ENCODE peak calls at places on chromosomes 5 and 9, in six cellular contexts. One of them, this sample, is unnamed.

GRCh38 chr5:98928802-98929122 is at the start of gene CHD1:
- DNase-seq in IMR-90: peak
- DNase-seq in dorsolateral prefrontal cortex: peak
- DNase-seq in body of pancreas: peak
- DNase-seq in SK-N-SH: peak
- DNase-seq in WERI-Rb-1: peak
- DNase-seq in this sample: peak

GRCh38 chr9:137551656-137552534 is at the start of gene MRPL41:
- DNase-seq in IMR-90: peak
- DNase-seq in dorsolateral prefrontal cortex: peak
- DNase-seq in body of pancreas: peak
- DNase-seq in SK-N-SH: peak
- DNase-seq in WERI-Rb-1: peak
- DNase-seq in this sample: peak

GRCh38 chr5:5156461-5157082 is 16.4 kb downstream of the ADAMTS16 start:
- DNase-seq in IMR-90: no peak
- DNase-seq in dorsolateral prefrontal cortex: no peak
- DNase-seq in body of pancreas: no peak
- DNase-seq in SK-N-SH: no peak
- DNase-seq in WERI-Rb-1: no peak
- DNase-seq in this sample: no peak

GRCh38 chr5:181204561-181205401 is at the start of gene TRIM7:
- DNase-seq in IMR-90: peak
- DNase-seq in dorsolateral prefrontal cortex: no peak
- DNase-seq in body of pancreas: peak
- DNase-seq in SK-N-SH: peak
- DNase-seq in WERI-Rb-1: no peak
- DNase-seq in this sample: peak

GRCh38 chr5:92309336-92309991 is 926.3 kb upstream of the ARRDC3 start:
- DNase-seq in IMR-90: peak
- DNase-seq in dorsolateral prefrontal cortex: no peak
- DNase-seq in body of pancreas: no peak
- DNase-seq in SK-N-SH: peak
- DNase-seq in WERI-Rb-1: no peak
- DNase-seq in this sample: peak

GRCh38 chr5:10563940-10564837 is at the start of gene ANKRD33B:
- DNase-seq in IMR-90: peak
- DNase-seq in dorsolateral prefrontal cortex: no peak
- DNase-seq in body of pancreas: peak
- DNase-seq in SK-N-SH: peak
- DNase-seq in WERI-Rb-1: peak
- DNase-seq in this sample: peak

GRCh38 chr5:131534995-131535394 is 100.0 kb downstream of the RAPGEF6 start:
- DNase-seq in IMR-90: peak
- DNase-seq in dorsolateral prefrontal cortex: no peak
- DNase-seq in body of pancreas: no peak
- DNase-seq in SK-N-SH: no peak
- DNase-seq in WERI-Rb-1: no peak
- DNase-seq in this sample: no peak

GRCh38 chr5:110956280-110956912 is 115.1 kb upstream of the TSLP start:
- DNase-seq in IMR-90: no peak
- DNase-seq in dorsolateral prefrontal cortex: peak
- DNase-seq in body of pancreas: no peak
- DNase-seq in SK-N-SH: no peak
- DNase-seq in WERI-Rb-1: no peak
- DNase-seq in this sample: no peak

GRCh38 chr5:169165052-169165451 is 135.9 kb downstream of the SLIT3 start:
- DNase-seq in IMR-90: no peak
- DNase-seq in dorsolateral prefrontal cortex: no peak
- DNase-seq in body of pancreas: no peak
- DNase-seq in SK-N-SH: no peak
- DNase-seq in WERI-Rb-1: no peak
- DNase-seq in this sample: no peak

GRCh38 chr5:111929892-111930291 is 172.9 kb upstream of the NREP start:
- DNase-seq in IMR-90: peak
- DNase-seq in dorsolateral prefrontal cortex: no peak
- DNase-seq in body of pancreas: no peak
- DNase-seq in SK-N-SH: no peak
- DNase-seq in WERI-Rb-1: no peak
- DNase-seq in this sample: no peak

GRCh38 chr9:38016375-38017120 is 52.5 kb downstream of the SHB start:
- DNase-seq in IMR-90: peak
- DNase-seq in dorsolateral prefrontal cortex: no peak
- DNase-seq in body of pancreas: no peak
- DNase-seq in SK-N-SH: no peak
- DNase-seq in WERI-Rb-1: no peak
- DNase-seq in this sample: no peak

GRCh38 chr9:132908635-132909034 is 29.9 kb downstream of the SPACA9 start:
- DNase-seq in IMR-90: no peak
- DNase-seq in dorsolateral prefrontal cortex: no peak
- DNase-seq in body of pancreas: no peak
- DNase-seq in SK-N-SH: no peak
- DNase-seq in WERI-Rb-1: no peak
- DNase-seq in this sample: no peak

GRCh38 chr5:52560366-52560765 is 227.3 kb upstream of the ITGA1 start:
- DNase-seq in IMR-90: no peak
- DNase-seq in dorsolateral prefrontal cortex: no peak
- DNase-seq in body of pancreas: no peak
- DNase-seq in SK-N-SH: peak
- DNase-seq in WERI-Rb-1: no peak
- DNase-seq in this sample: no peak

GRCh38 chr5:132225165-132226032 is 2.3 kb downstream of the P4HA2 start:
- DNase-seq in IMR-90: peak
- DNase-seq in dorsolateral prefrontal cortex: no peak
- DNase-seq in body of pancreas: peak
- DNase-seq in SK-N-SH: peak
- DNase-seq in WERI-Rb-1: peak
- DNase-seq in this sample: no peak

GRCh38 chr5:133314086-133314485 is 262.3 kb downstream of the HSPA4 start:
- DNase-seq in IMR-90: no peak
- DNase-seq in dorsolateral prefrontal cortex: no peak
- DNase-seq in body of pancreas: no peak
- DNase-seq in SK-N-SH: no peak
- DNase-seq in WERI-Rb-1: no peak
- DNase-seq in this sample: no peak

GRCh38 chr9:2966846-2967372 is 123.0 kb upstream of the PUM3 start:
- DNase-seq in IMR-90: no peak
- DNase-seq in dorsolateral prefrontal cortex: no peak
- DNase-seq in body of pancreas: no peak
- DNase-seq in SK-N-SH: no peak
- DNase-seq in WERI-Rb-1: no peak
- DNase-seq in this sample: no peak

GRCh38 chr5:152349683-152350526 is 55.2 kb downstream of the NMUR2 start:
- DNase-seq in IMR-90: peak
- DNase-seq in dorsolateral prefrontal cortex: peak
- DNase-seq in body of pancreas: peak
- DNase-seq in SK-N-SH: peak
- DNase-seq in WERI-Rb-1: peak
- DNase-seq in this sample: peak

GRCh38 chr5:39355324-39355723 is 9.0 kb downstream of the C9 start:
- DNase-seq in IMR-90: no peak
- DNase-seq in dorsolateral prefrontal cortex: no peak
- DNase-seq in body of pancreas: no peak
- DNase-seq in SK-N-SH: no peak
- DNase-seq in WERI-Rb-1: no peak
- DNase-seq in this sample: no peak

GRCh38 chr5:66958126-66958983 is 238.2 kb downstream of the CD180 start:
- DNase-seq in IMR-90: peak
- DNase-seq in dorsolateral prefrontal cortex: no peak
- DNase-seq in body of pancreas: no peak
- DNase-seq in SK-N-SH: no peak
- DNase-seq in WERI-Rb-1: no peak
- DNase-seq in this sample: no peak

GRCh38 chr5:169626779-169627178 is 10.3 kb upstream of the DOCK2 start:
- DNase-seq in IMR-90: peak
- DNase-seq in dorsolateral prefrontal cortex: no peak
- DNase-seq in body of pancreas: no peak
- DNase-seq in SK-N-SH: no peak
- DNase-seq in WERI-Rb-1: no peak
- DNase-seq in this sample: no peak

GRCh38 chr5:2752059-2752874 is 790 bp upstream of the IRX2 start:
- DNase-seq in IMR-90: no peak
- DNase-seq in dorsolateral prefrontal cortex: no peak
- DNase-seq in body of pancreas: no peak
- DNase-seq in SK-N-SH: no peak
- DNase-seq in WERI-Rb-1: peak
- DNase-seq in this sample: no peak

GRCh38 chr5:1551913-1552312 is 28.2 kb upstream of the LPCAT1 start:
- DNase-seq in IMR-90: no peak
- DNase-seq in dorsolateral prefrontal cortex: no peak
- DNase-seq in body of pancreas: no peak
- DNase-seq in SK-N-SH: no peak
- DNase-seq in WERI-Rb-1: peak
- DNase-seq in this sample: no peak

GRCh38 chr9:114172981-114173833 is 17.9 kb downstream of the COL27A1 start:
- DNase-seq in IMR-90: peak
- DNase-seq in dorsolateral prefrontal cortex: no peak
- DNase-seq in body of pancreas: no peak
- DNase-seq in SK-N-SH: no peak
- DNase-seq in WERI-Rb-1: no peak
- DNase-seq in this sample: no peak
- TF ChIP-seq CTCF in IMR-90: no peak
- TF ChIP-seq CTCF in dorsolateral prefrontal cortex: no peak
- TF ChIP-seq CTCF in body of pancreas: no peak
- TF ChIP-seq CTCF in SK-N-SH: no peak
- TF ChIP-seq CTCF in WERI-Rb-1: no peak
- TF ChIP-seq CTCF in this sample: no peak

GRCh38 chr5:96093340-96093739 is 131.7 kb upstream of the ELL2 start:
- DNase-seq in IMR-90: no peak
- DNase-seq in dorsolateral prefrontal cortex: no peak
- DNase-seq in body of pancreas: peak
- DNase-seq in SK-N-SH: no peak
- DNase-seq in WERI-Rb-1: no peak
- DNase-seq in this sample: no peak

GRCh38 chr5:96094904-96095303 is 133.3 kb upstream of the ELL2 start:
- DNase-seq in IMR-90: no peak
- DNase-seq in dorsolateral prefrontal cortex: no peak
- DNase-seq in body of pancreas: no peak
- DNase-seq in SK-N-SH: no peak
- DNase-seq in WERI-Rb-1: no peak
- DNase-seq in this sample: no peak

GRCh38 chr5:96093890-96094381 is 132.3 kb upstream of the ELL2 start:
- DNase-seq in IMR-90: no peak
- DNase-seq in dorsolateral prefrontal cortex: no peak
- DNase-seq in body of pancreas: peak
- DNase-seq in SK-N-SH: no peak
- DNase-seq in WERI-Rb-1: no peak
- DNase-seq in this sample: no peak

GRCh38 chr5:96101358-96102089 is 139.9 kb upstream of the ELL2 start:
- DNase-seq in IMR-90: no peak
- DNase-seq in dorsolateral prefrontal cortex: no peak
- DNase-seq in body of pancreas: peak
- DNase-seq in SK-N-SH: no peak
- DNase-seq in WERI-Rb-1: no peak
- DNase-seq in this sample: no peak

DNA sequence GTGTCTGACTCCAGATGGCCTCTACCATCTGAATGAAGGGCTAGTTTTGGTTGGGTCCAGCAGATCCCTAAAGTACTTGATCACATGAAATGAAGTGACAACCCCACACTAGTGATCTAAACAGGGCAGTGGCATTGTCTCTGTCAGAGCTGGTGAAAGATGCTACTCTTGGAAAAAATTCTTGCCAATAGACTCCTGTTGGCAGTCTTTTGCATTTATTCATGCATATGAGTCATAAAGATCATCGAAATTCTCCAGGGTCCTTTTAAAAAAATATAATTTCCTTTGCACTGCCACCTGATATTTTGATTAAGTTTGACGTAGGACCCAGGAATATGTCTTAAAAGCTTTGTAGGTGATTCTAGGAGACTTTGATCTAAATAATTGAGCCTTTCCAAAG is 135.1 kb upstream of the ELL2 start:
- DNase-seq in IMR-90: no peak
- DNase-seq in dorsolateral prefrontal cortex: no peak
- DNase-seq in body of pancreas: no peak
- DNase-seq in SK-N-SH: no peak
- DNase-seq in WERI-Rb-1: no peak
- DNase-seq in this sample: no peak
- H3K4me3 ChIP-seq in IMR-90: no peak
- H3K4me3 ChIP-seq in dorsolateral prefrontal cortex: no peak
- H3K4me3 ChIP-seq in body of pancreas: no peak
- H3K4me3 ChIP-seq in SK-N-SH: no peak
- H3K4me3 ChIP-seq in WERI-Rb-1: no peak
- H3K4me3 ChIP-seq in this sample: no peak

GRCh38 chr9:121034529-121034928 is 15.5 kb downstream of the C5 start:
- DNase-seq in IMR-90: no peak
- DNase-seq in dorsolateral prefrontal cortex: no peak
- DNase-seq in body of pancreas: no peak
- DNase-seq in SK-N-SH: no peak
- DNase-seq in WERI-Rb-1: no peak
- DNase-seq in this sample: no peak
- TF ChIP-seq CTCF in IMR-90: no peak
- TF ChIP-seq CTCF in dorsolateral prefrontal cortex: no peak
- TF ChIP-seq CTCF in body of pancreas: no peak
- TF ChIP-seq CTCF in SK-N-SH: no peak
- TF ChIP-seq CTCF in WERI-Rb-1: no peak
- TF ChIP-seq CTCF in this sample: no peak

GRCh38 chr9:72952914-72953313 is at the start of gene ALDH1A1:
- DNase-seq in IMR-90: no peak
- DNase-seq in dorsolateral prefrontal cortex: no peak
- DNase-seq in body of pancreas: peak
- DNase-seq in SK-N-SH: no peak
- DNase-seq in WERI-Rb-1: no peak
- DNase-seq in this sample: no peak
- H3K4me3 ChIP-seq in IMR-90: no peak
- H3K4me3 ChIP-seq in dorsolateral prefrontal cortex: no peak
- H3K4me3 ChIP-seq in body of pancreas: peak
- H3K4me3 ChIP-seq in SK-N-SH: no peak
- H3K4me3 ChIP-seq in WERI-Rb-1: no peak
- H3K4me3 ChIP-seq in this sample: no peak

DNA sequence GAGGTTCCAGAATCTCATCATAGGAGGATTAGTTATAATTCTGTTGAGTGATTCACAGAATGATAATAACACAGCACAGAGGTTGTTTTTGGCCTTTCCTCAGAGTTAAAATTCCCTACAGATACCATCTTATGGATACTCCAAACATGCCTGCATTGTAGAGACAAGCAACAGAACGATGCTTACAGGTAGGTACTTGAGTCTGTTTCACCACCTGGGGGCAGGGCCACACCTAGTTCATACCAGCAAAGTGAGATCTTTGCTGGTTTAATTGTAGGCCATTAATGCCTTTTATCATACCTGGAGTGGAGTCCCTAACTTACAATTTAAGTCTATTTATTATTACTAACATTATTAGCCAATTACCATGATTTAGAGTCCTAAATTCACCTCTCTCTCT is 416.5 kb upstream of the TLE4 start:
- DNase-seq in IMR-90: no peak
- DNase-seq in dorsolateral prefrontal cortex: no peak
- DNase-seq in body of pancreas: no peak
- DNase-seq in SK-N-SH: no peak
- DNase-seq in WERI-Rb-1: peak
- DNase-seq in this sample: no peak
- TF ChIP-seq CTCF in IMR-90: no peak
- TF ChIP-seq CTCF in dorsolateral prefrontal cortex: no peak
- TF ChIP-seq CTCF in body of pancreas: no peak
- TF ChIP-seq CTCF in SK-N-SH: no peak
- TF ChIP-seq CTCF in WERI-Rb-1: peak
- TF ChIP-seq CTCF in this sample: no peak